ENCODE peak calls at places on chromosomes 3 and 15, in seven cellular contexts. M is NCI-H1105 treated with DMSO at 0.1 percent for 48 hours, H is NCI-H2081 treated with DMSO at 0.1 percent for 48 hours, Y is RWPE1, G is substantia nigra, R is T follicular helper cell, B is globus pallidus. N is an unnamed sample.

GRCh38 chr3:33093847-33094246 is 3.1 kb downstream of the GLB1 start:
- DNase-seq in M (no peak), H (no peak), Y (no peak), G (no peak), R (no peak), B (no peak), N (no peak)

GRCh38 chr3:153634683-153635082 is 472.7 kb downstream of the RAP2B start:
- DNase-seq in M (no peak), H (no peak), Y (no peak), G (no peak), R (no peak), B (no peak), N (no peak)

GRCh38 chr15:99631256-99631655 is 65.5 kb downstream of the MEF2A start:
- DNase-seq in M (no peak), H (no peak), Y (no peak), G (peak; percentile 2), R (no peak), B (peak; percentile 38), N (no peak)

GRCh38 chr3:64120876-64121275 is 97.6 kb upstream of the PSMD6 start:
- DNase-seq in M (no peak), H (no peak), Y (no peak), G (no peak), R (no peak), B (no peak), N (no peak)

GRCh38 chr3:54621181-54621580 is 306.7 kb downstream of the LRTM1 start:
- DNase-seq in M (no peak), H (peak; percentile 18), Y (no peak), G (no peak), R (no peak), B (no peak), N (no peak)

GRCh38 chr3:113275876-113276580 is 64.7 kb downstream of the BOC start:
- DNase-seq in M (no peak), H (no peak), Y (peak; percentile 16), G (peak; percentile 59), R (no peak), B (peak; percentile 55), N (no peak)

GRCh38 chr3:168273917-168274316 is 178.2 kb upstream of the GOLIM4 start:
- DNase-seq in M (no peak), H (no peak), Y (no peak), G (no peak), R (no peak), B (no peak), N (no peak)

GRCh38 chr3:8324727-8325126 is 176.9 kb upstream of the LMCD1 start:
- DNase-seq in M (no peak), H (no peak), Y (no peak), G (peak; percentile 52), R (peak; percentile 32), B (peak; percentile 74), N (no peak)